ENCODE peak calls at places on chromosomes 1 and 21, in eight cellular contexts. Y, G, R, S, O, H, I and X are unnamed samples.

GRCh38 chr1:23222742-23223141 is 5.4 kb upstream of the HTR1D start:
- DNase-seq in Y (no peak), G (no peak), R (no peak), S (no peak), O (no peak), H (no peak), I (no peak), X (no peak)

GRCh38 chr1:48214820-48215219 is 7.7 kb upstream of the SLC5A9 start:
- DNase-seq in Y (no peak), G (no peak), R (peak; percentile 73), S (no peak), O (no peak), H (no peak), I (no peak), X (no peak)

GRCh38 chr1:95407146-95407863 is 173.3 kb downstream of the RWDD3 start:
- DNase-seq in Y (no peak), G (no peak), R (peak; percentile 93), S (peak; percentile 94), O (no peak), H (no peak), I (no peak), X (no peak)

GRCh38 chr1:243730499-243731150 is 119.4 kb downstream of the AKT3 start:
- DNase-seq in Y (no peak), G (no peak), R (no peak), S (no peak), O (no peak), H (no peak), I (no peak), X (no peak)

GRCh38 chr1:200415227-200415626 is 5.4 kb upstream of the ZNF281 start:
- DNase-seq in Y (no peak), G (no peak), R (no peak), S (no peak), O (no peak), H (no peak), I (no peak), X (peak; percentile 26)

GRCh38 chr1:20709868-20710267 is 7.9 kb downstream of the KIF17 start:
- DNase-seq in Y (no peak), G (no peak), R (no peak), S (no peak), O (no peak), H (no peak), I (no peak), X (no peak)

GRCh38 chr1:45206808-45207624 is 611 bp upstream of the ZSWIM5 start:
- DNase-seq in Y (no peak), G (no peak), R (no peak), S (no peak), O (no peak), H (no peak), I (no peak), X (no peak)

GRCh38 chr1:156532374-156532773 is 31.8 kb upstream of the MEF2D start:
- DNase-seq in Y (no peak), G (no peak), R (no peak), S (no peak), O (no peak), H (no peak), I (no peak), X (no peak)

GRCh38 chr21:36753556-36753955 is 54.6 kb downstream of the SIM2 start:
- DNase-seq in Y (peak; percentile 46), G (no peak), R (no peak), S (no peak), O (no peak), H (no peak), I (no peak), X (peak; percentile 70)

GRCh38 chr21:15224346-15225086 is 159.7 kb upstream of the NRIP1 start:
- DNase-seq in Y (peak; percentile 99), G (no peak), R (no peak), S (no peak), O (no peak), H (no peak), I (no peak), X (peak; percentile 97)

GRCh38 chr1:245260116-245260882 is 105.5 kb downstream of the KIF26B start:
- DNase-seq in Y (no peak), G (no peak), R (no peak), S (no peak), O (no peak), H (no peak), I (no peak), X (no peak)

GRCh38 chr1:173191011-173191410 is 16.1 kb downstream of the TNFSF4 start:
- DNase-seq in Y (no peak), G (no peak), R (no peak), S (no peak), O (no peak), H (no peak), I (no peak), X (peak; percentile 24)

GRCh38 chr1:226634156-226634588 is 85.6 kb downstream of the STUM start:
- DNase-seq in Y (peak; percentile 88), G (peak; percentile 87), R (peak; percentile 67), S (peak; percentile 67), O (peak; percentile 91), H (peak; percentile 70), I (peak; percentile 64), X (peak; percentile 73)

GRCh38 chr1:161834967-161835366 is 68.8 kb downstream of the ATF6 start:
- DNase-seq in Y (no peak), G (no peak), R (no peak), S (no peak), O (no peak), H (no peak), I (no peak), X (peak; percentile 13)

GRCh38 chr1:208219659-208220282 is 24.4 kb downstream of the PLXNA2 start:
- DNase-seq in Y (peak; percentile 92), G (peak; percentile 72), R (peak; percentile 84), S (no peak), O (no peak), H (no peak), I (no peak), X (peak; percentile 97)

GRCh38 chr1:29465755-29466154 is 229.4 kb downstream of the PTPRU start:
- DNase-seq in Y (peak; percentile 46), G (no peak), R (peak; percentile 53), S (no peak), O (no peak), H (no peak), I (no peak), X (peak; percentile 41)

GRCh38 chr1:11284784-11285183 is 11.8 kb downstream of the UBIAD1 start:
- DNase-seq in Y (no peak), G (no peak), R (peak; percentile 57), S (no peak), O (no peak), H (no peak), I (no peak), X (no peak)

GRCh38 chr1:203667616-203668015 is 41.0 kb downstream of the ATP2B4 start:
- DNase-seq in Y (no peak), G (no peak), R (no peak), S (no peak), O (no peak), H (no peak), I (no peak), X (no peak)

GRCh38 chr1:86382878-86383277 is 13.2 kb downstream of the ODF2L start:
- DNase-seq in Y (no peak), G (no peak), R (no peak), S (no peak), O (no peak), H (no peak), I (no peak), X (no peak)